ENCODE peak calls at places on chromosomes 13 and 19, in eight cellular contexts. Y, D, E, M, N, X, K and B are unnamed samples. For H3K4me1, the result is how much of the 10 kb centered on the place peaks cover.

GRCh38 chr19:36916991-36917390 is 859 bp downstream of the ZNF568 start:
- DNase-seq in K (no peak), X (no peak), D (no peak), N (no peak), Y (no peak), M (no peak), E (peak), B (peak)

GRCh38 chr13:34611678-34612077 is 330.4 kb upstream of the NBEA start:
- DNase-seq in D (no peak), N (no peak), E (no peak), M (no peak), K (no peak), Y (no peak), X (no peak), B (no peak)

GRCh38 chr13:20969182-20969581 is 66.6 kb upstream of the XPO4 start:
- DNase-seq in E (peak), Y (no peak), M (no peak), D (no peak), X (no peak), N (no peak), K (no peak), B (no peak)

GRCh38 chr13:26855921-26856320 is 95.3 kb upstream of the GPR12 start:
- DNase-seq in E (no peak), K (no peak), N (no peak), X (no peak), M (no peak), D (no peak), Y (no peak), B (no peak)

GRCh38 chr13:110298566-110299321 is 8.2 kb downstream of the COL4A1 start:
- DNase-seq in N (peak), D (no peak), X (no peak), E (peak), K (no peak), Y (no peak), M (no peak), B (no peak)

GRCh38 chr13:34897220-34897619 is 44.9 kb upstream of the NBEA start:
- DNase-seq in E (no peak), Y (no peak), X (no peak), M (no peak), D (no peak), K (no peak), N (no peak), B (no peak)

GRCh38 chr13:111388851-111389500 is 68.5 kb downstream of the TEX29 start:
- DNase-seq in N (peak), Y (peak), M (no peak), D (no peak), E (no peak), X (no peak), K (peak), B (no peak)

GRCh38 chr13:51764184-51765141 is 39.5 kb downstream of the DHRS12 start:
- DNase-seq in N (peak), Y (peak), E (peak), M (peak), X (peak), D (no peak), K (peak), B (peak)

GRCh38 chr13:79225487-79226232 is 180.4 kb downstream of the RBM26 start:
- DNase-seq in X (no peak), Y (no peak), K (no peak), E (no peak), N (no peak), D (no peak), M (no peak), B (no peak)

GRCh38 chr13:52713894-52714293 is 25.7 kb downstream of the CNMD start:
- DNase-seq in K (peak), M (no peak), D (peak), X (no peak), N (peak), E (peak), Y (no peak), B (no peak)

GRCh38 chr13:95535243-95535642 is 17.3 kb upstream of the CLDN10 start:
- DNase-seq in M (no peak), N (no peak), D (no peak), K (no peak), E (no peak), X (peak), Y (no peak), B (no peak)

GRCh38 chr19:39941151-39941550 is 6.7 kb upstream of the FCGBP start:
- DNase-seq in K (no peak), M (peak), N (no peak), Y (peak), X (no peak), D (no peak), E (no peak), B (peak)

GRCh38 chr13:50969691-50970090 is 60.1 kb downstream of the RNASEH2B start:
- DNase-seq in M (no peak), X (peak), K (no peak), Y (no peak), E (peak), N (no peak), D (no peak), B (peak)

GRCh38 chr13:30017880-30018279 is 167.5 kb upstream of the UBL3 start:
- DNase-seq in X (no peak), D (no peak), E (no peak), M (no peak), Y (no peak), N (no peak), K (no peak), B (no peak)

GRCh38 chr13:50915562-50915961 is 6.0 kb downstream of the RNASEH2B start:
- DNase-seq in X (no peak), Y (peak), M (no peak), E (no peak), N (no peak), D (no peak), K (no peak), B (peak)

GRCh38 chr19:46390866-46391265 is 22.5 kb downstream of the CCDC8 start:
- DNase-seq in M (no peak), K (no peak), X (no peak), Y (no peak), E (no peak), D (no peak), N (peak), B (no peak)

GRCh38 chr19:49997709-49998108 is 27.5 kb downstream of the VRK3 start:
- DNase-seq in X (no peak), E (peak), Y (no peak), N (no peak), K (no peak), M (no peak), D (no peak), B (peak)

GRCh38 chr19:32595491-32595890 is 14.5 kb downstream of the PDCD5 start:
- DNase-seq in Y (no peak), E (no peak), D (no peak), X (no peak), N (no peak), K (no peak), M (no peak), B (no peak)

GRCh38 chr13:43473437-43473836 is 313.3 kb downstream of the ENOX1 start:
- DNase-seq in D (no peak), X (peak), K (no peak), Y (no peak), M (no peak), E (peak), N (no peak), B (no peak)

GRCh38 chr13:96229356-96229755 is 139.4 kb downstream of the HS6ST3 start:
- DNase-seq in Y (no peak), D (no peak), M (no peak), N (no peak), K (no peak), E (peak), X (peak), B (no peak)

GRCh38 chr13:80841346-80841882 is 500.5 kb upstream of the SPRY2 start:
- DNase-seq in M (no peak), Y (no peak), E (no peak), D (no peak), N (no peak), K (no peak), X (no peak), B (no peak)

GRCh38 chr13:66849706-66850105 is 380.4 kb downstream of the PCDH9 start:
- DNase-seq in X (no peak), K (no peak), Y (no peak), N (no peak), E (no peak), D (no peak), M (no peak), B (no peak)

GRCh38 chr13:21458816-21459701 is at the start of gene ZDHHC20:
- DNase-seq in N (peak), M (peak), Y (peak), E (peak), D (peak), K (peak), X (peak), B (peak)

GRCh38 chr13:43804461-43805070 is 17.8 kb upstream of the ENOX1 start:
- DNase-seq in M (no peak), N (no peak), E (peak), K (no peak), Y (no peak), X (peak), D (no peak), B (no peak)

GRCh38 chr19:58218899-58219298 is 9.8 kb upstream of the ZNF544 start:
- DNase-seq in E (peak), Y (peak), K (no peak), M (peak), N (no peak), D (no peak), X (no peak), B (peak)

GRCh38 chr13:73090116-73090811 is 31.5 kb downstream of the KLF5 start:
- DNase-seq in X (peak), Y (no peak), K (no peak), N (no peak), D (peak), M (no peak), E (peak), B (peak)

GRCh38 chr19:10612515-10613119 is 12.7 kb upstream of the SLC44A2 start:
- DNase-seq in E (no peak), D (peak), K (peak), N (peak), Y (no peak), X (no peak), M (no peak), B (no peak)

DNA sequence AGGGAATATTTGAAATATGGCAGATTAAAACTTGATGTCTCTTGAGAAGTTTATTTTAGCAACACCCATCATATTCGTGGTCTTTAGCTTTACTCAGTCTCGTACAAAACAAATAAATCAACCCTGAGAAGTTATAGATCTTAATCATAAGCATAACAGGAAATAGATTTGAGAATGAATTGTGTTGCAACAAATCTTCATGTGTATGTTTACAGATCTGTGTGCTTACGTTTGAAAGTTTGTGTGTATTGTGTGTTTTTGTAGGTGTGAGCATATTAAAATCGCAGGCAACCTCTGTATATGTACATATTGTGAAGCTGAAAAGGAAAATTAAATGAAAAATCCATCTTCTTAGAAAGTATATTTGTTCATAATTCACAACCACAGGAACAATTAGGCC is 1094.1 kb downstream of the EFNB2 start:
- DNase-seq in D (no peak), X (no peak), M (no peak), K (no peak), Y (no peak), N (no peak), E (no peak), B (no peak)
- H3K27ac ChIP-seq in D (no peak), X (no peak), M (no peak), K (no peak), Y (no peak), N (no peak), E (no peak), B (no peak)

GRCh38 chr19:952680-953500 is 27.1 kb downstream of the ARID3A start:
- DNase-seq in X (peak), M (no peak), E (peak), D (no peak), K (no peak), N (no peak), Y (no peak), B (no peak)

GRCh38 chr19:950352-951066 is 24.7 kb downstream of the ARID3A start:
- DNase-seq in E (no peak), N (no peak), D (no peak), K (no peak), X (no peak), M (no peak), Y (no peak), B (no peak)

GRCh38 chr19:953501-954271 is 27.9 kb downstream of the ARID3A start:
- DNase-seq in K (no peak), M (no peak), Y (no peak), E (peak), N (no peak), D (no peak), X (peak), B (no peak)

GRCh38 chr19:954272-954671 is 28.4 kb downstream of the ARID3A start:
- DNase-seq in K (no peak), D (no peak), X (no peak), E (no peak), N (no peak), M (no peak), Y (no peak), B (no peak)

DNA sequence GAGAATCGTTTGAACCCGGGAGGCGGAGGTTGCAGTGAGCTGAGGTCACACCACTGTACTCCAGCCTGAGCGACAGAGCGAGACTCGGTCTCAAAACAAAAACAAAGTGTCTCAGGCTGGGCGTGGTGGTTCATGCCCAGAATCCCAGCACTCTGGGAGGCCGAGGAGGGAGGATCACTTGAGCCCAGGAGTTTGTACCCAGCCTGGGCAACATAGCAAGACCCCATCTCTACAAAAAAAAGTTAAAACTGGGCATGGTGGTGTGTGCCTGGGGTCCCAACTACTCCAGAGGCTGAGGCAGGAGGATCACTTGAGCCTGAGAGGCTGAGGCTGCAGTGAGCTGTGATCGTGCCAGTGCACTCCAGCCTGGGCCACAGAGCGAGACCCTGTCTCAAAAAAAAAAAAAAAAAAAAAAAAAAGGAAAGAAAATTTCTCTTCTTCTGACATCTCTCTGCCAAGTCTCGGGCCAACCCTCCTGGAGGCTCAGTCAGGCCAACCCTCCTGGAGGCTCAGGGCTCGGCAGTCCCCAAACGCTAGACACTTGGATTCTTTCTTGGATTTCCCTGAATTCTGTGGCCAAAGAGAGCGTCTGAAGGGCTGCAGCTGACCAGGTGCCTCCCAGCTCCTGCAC is 26.3 kb downstream of the ARID3A start:
- DNase-seq in Y (no peak), E (no peak), X (peak), N (no peak), M (no peak), K (no peak), D (no peak), B (no peak)
- H3K4me1 ChIP-seq in Y (under half), E (under half), X (half or more), N (under half), M (under half), K (under half), D (under half), B (under half)

DNA sequence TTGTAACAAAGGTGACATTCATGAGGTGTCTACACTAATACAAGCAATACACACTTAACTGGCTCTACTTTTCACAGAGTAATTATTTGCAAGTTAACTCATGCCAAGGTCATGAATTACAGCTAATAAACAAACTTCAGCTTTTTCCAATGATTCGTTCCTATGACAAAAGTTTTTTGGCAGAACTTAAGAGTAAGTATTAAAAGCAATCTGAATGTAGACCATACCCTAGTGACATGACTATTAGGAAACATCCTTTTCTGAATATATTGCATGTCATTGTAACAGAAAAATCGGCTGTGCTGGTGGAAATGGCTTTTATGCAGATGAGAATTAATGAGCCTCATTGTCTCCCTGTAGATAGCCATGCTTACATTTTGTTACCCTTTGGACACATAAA is 72.0 kb downstream of the LHFPL6 start:
- DNase-seq in D (no peak), K (no peak), Y (no peak), M (no peak), E (peak), N (no peak), X (no peak), B (no peak)
- H3K27ac ChIP-seq in D (no peak), K (no peak), Y (no peak), M (no peak), E (no peak), N (no peak), X (no peak), B (no peak)

DNA sequence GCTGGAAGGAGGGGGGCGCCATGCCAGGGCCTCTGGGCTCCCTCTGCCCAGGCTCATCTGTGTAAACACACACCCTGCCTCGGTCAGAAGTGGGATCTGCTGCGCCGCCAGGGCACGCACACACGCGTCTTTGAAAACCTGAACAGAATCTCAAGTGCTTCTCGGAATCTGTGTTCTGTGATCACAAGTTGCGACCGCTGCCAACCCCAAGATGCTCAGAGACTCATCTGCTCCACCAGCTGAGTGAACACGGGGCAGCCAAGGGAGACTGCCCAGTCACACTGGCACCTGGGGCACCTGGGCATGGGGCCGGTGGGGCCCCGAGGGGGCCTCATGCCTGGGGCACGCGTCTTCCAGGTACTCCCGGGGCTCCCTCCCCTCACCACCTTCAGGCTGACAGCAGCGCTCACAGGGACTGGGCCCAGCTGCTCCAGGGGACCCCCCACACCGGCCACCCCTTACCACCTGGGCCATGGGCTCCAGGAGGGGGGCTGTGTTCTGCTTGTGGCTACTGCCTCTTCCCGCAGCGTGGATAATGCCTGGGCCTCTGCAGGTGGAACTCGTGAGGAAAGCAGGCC is 59.0 kb downstream of the KLF2 start:
- DNase-seq in X (no peak), N (no peak), Y (no peak), K (no peak), E (no peak), M (no peak), D (no peak), B (no peak)
- H3K4me1 ChIP-seq in X (under half), N (half or more), Y (half or more), K (under half), E (under half), M (half or more), D (under half), B (under half)

GRCh38 chr19:33819875-33820781 is 23.5 kb downstream of the KCTD15 start:
- DNase-seq in E (peak), K (peak), M (peak), X (peak), Y (peak), N (peak), D (peak), B (peak)
- H3K27ac ChIP-seq in E (no peak), K (peak), M (no peak), X (peak), Y (no peak), N (peak), D (peak), B (no peak)